ENCODE peak calls at places on chromosomes 12 and 14, in six cellular contexts. K, S, Z, D, E and O are unnamed samples. For H3K4me1, the result is how much of the 10 kb centered on the place peaks cover.

GRCh38 chr14:77316872-77317271 is 3.8 kb downstream of the POMT2 start:
- DNase-seq in D (no peak), S (no peak), E (no peak), K (no peak), Z (no peak), O (no peak)

GRCh38 chr14:75343914-75344313 is 65.3 kb downstream of the FOS start:
- DNase-seq in K (no peak), S (no peak), Z (no peak), E (peak), D (no peak), O (no peak)

GRCh38 chr12:90520002-90520734 is 434.8 kb downstream of the CCER1 start:
- DNase-seq in K (no peak), E (no peak), S (no peak), D (no peak), Z (no peak), O (no peak)

GRCh38 chr14:21913759-21914158 is 240.1 kb upstream of the OR4E1 start:
- DNase-seq in K (no peak), S (no peak), E (peak), D (no peak), Z (peak), O (peak)

GRCh38 chr12:112908548-112908947 is 1.8 kb downstream of the OAS1 start:
- DNase-seq in D (no peak), E (no peak), K (no peak), Z (no peak), S (no peak), O (no peak)

GRCh38 chr14:104985675-104986486 is at the start of gene CLBA1:
- DNase-seq in S (peak), Z (peak), K (peak), E (peak), D (peak), O (no peak)

GRCh38 chr14:96104469-96105057 is 65.4 kb downstream of the C14orf132 start:
- DNase-seq in Z (peak), K (peak), E (peak), S (peak), D (peak), O (peak)

GRCh38 chr12:20625531-20625930 is 69.6 kb upstream of the SLCO1C1 start:
- DNase-seq in S (no peak), E (no peak), Z (no peak), K (no peak), D (no peak), O (no peak)

GRCh38 chr12:1050059-1050707 is 59.2 kb downstream of the ERC1 start:
- DNase-seq in E (no peak), K (no peak), D (no peak), Z (no peak), S (no peak), O (no peak)

GRCh38 chr14:97266653-97267052 is 469.5 kb downstream of the VRK1 start:
- DNase-seq in D (no peak), Z (no peak), E (no peak), S (no peak), K (no peak), O (no peak)

GRCh38 chr12:107291018-107291417 is 197.7 kb upstream of the CRY1 start:
- DNase-seq in S (no peak), K (no peak), E (no peak), D (no peak), Z (no peak), O (no peak)

GRCh38 chr12:106251636-106252035 is 3.8 kb upstream of the CKAP4 start:
- DNase-seq in E (peak), S (no peak), K (no peak), Z (no peak), D (peak), O (no peak)

GRCh38 chr12:76025601-76026575 is 5.7 kb downstream of the PHLDA1 start:
- DNase-seq in Z (no peak), S (no peak), E (peak), K (no peak), D (no peak), O (no peak)

GRCh38 chr12:54277823-54278276 is 2.1 kb downstream of the CBX5 start:
- DNase-seq in Z (no peak), K (no peak), E (peak), S (no peak), D (no peak), O (no peak)

GRCh38 chr12:27185234-27186045 is 58.6 kb upstream of the STK38L start:
- DNase-seq in K (no peak), D (no peak), Z (no peak), S (no peak), E (peak), O (no peak)

GRCh38 chr14:37810094-37810801 is 214.8 kb downstream of the TTC6 start:
- DNase-seq in K (no peak), S (no peak), D (no peak), Z (no peak), E (no peak), O (no peak)

GRCh38 chr12:29858270-29858786 is 74.6 kb upstream of the TMTC1 start:
- DNase-seq in E (no peak), D (no peak), K (no peak), Z (no peak), S (no peak), O (no peak)

GRCh38 chr12:128745772-128746689 is 77.7 kb downstream of the SLC15A4 start:
- DNase-seq in Z (no peak), E (no peak), D (no peak), S (no peak), K (no peak), O (no peak)

GRCh38 chr12:122096591-122097149 is 18.1 kb downstream of the MLXIP start:
- DNase-seq in S (no peak), Z (peak), D (no peak), K (no peak), E (peak), O (no peak)

GRCh38 chr14:66017960-66018359 is 468.2 kb upstream of the CCDC196 start:
- DNase-seq in K (no peak), Z (no peak), D (no peak), S (no peak), E (no peak), O (no peak)

GRCh38 chr14:103142031-103142430 is 18.8 kb downstream of the TNFAIP2 start:
- DNase-seq in S (no peak), E (no peak), D (no peak), K (no peak), Z (no peak), O (no peak)

GRCh38 chr12:8911606-8912268 is 2.6 kb upstream of the PHC1 start:
- DNase-seq in K (no peak), S (no peak), E (no peak), D (no peak), Z (no peak), O (no peak)

GRCh38 chr14:42192659-42193425 is 586.2 kb downstream of the LRFN5 start:
- DNase-seq in D (no peak), Z (no peak), E (peak), K (no peak), S (no peak), O (no peak)

GRCh38 chr12:12726543-12727093 is 9.4 kb downstream of the CDKN1B start:
- DNase-seq in Z (no peak), K (no peak), D (no peak), S (no peak), E (peak), O (no peak)
- H3K27ac ChIP-seq in Z (peak), K (no peak), D (peak), S (peak), E (no peak), O (no peak)

DNA sequence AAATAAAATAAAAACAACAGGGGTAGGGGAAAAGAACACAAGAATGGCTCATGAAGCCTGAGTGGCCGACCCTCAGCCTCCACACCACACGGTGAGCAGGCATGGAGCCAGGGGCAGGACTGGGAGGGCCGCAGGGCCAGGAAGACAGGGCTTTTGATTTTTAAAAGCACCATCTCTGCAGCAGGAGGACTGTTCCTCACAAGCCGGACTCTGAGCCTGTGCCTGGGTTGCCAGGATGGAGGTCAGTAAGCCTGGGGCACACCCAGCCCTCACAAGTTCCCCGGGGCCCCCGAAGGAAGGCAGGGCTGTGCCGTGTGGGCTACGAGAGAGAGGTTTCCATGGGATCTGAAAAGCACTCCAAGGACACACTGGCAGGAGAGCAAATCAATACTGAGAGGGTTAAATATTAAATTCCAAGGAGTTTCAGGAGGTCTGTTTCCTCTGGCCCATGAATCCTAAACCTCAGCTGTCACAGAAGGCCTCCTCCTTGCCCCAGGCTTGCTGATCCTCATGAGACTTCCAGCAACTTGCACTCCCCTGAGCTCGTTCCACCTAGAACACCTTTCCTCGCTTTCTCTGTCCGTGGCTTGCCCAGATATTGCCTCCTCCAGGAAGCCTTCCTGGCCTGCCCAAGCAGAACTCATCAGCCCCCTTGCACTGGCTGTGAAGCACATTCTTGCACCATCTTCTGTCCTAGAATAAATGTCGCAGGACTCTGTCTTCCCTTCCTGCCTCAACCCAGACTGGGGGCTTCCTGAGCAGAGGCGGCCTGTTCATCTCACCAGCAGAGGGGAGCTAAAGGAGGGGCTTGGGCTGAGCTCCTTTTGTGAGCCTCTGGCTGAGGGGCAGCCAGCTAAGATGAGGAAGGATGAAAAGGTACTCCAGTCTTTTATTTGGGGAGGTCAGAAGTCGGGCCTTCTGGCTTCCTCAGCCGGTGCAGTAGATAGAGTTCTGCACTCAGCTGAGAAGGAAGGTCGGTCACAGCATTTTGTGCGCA is 64.6 kb downstream of the CCDC88C start:
- DNase-seq in Z (no peak), K (no peak), D (no peak), E (no peak), S (no peak), O (no peak)
- H3K4me1 ChIP-seq in Z (half or more), K (under half), D (under half), E (under half), S (under half), O (under half)

DNA sequence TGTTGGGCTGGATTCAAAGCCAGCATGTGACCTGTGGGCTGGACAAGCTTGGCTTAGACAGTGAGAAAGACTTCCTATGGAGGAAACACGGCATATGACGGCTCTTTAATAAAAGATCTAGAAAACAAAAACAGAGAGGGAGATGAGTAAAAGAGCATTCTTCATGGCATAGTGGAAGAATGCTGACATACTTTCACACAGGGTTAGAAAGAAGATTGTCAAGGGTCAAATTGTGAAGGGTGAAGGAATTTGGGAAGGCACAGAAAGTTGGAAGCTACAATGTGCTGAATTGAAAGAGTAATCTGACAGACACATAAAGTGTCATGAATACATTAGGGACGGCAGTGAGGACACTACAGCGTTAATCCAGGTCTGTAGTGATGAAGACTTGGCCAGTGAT is 63.4 kb downstream of the GALNT4 start:
- DNase-seq in D (no peak), E (peak), K (no peak), S (no peak), Z (no peak), O (no peak)
- H3K27ac ChIP-seq in D (no peak), E (peak), K (no peak), S (peak), Z (no peak), O (no peak)

GRCh38 chr12:89379100-89379838 is 27.0 kb upstream of the DUSP6 start:
- DNase-seq in Z (no peak), D (no peak), K (no peak), E (no peak), S (no peak), O (no peak)

GRCh38 chr12:89376202-89376529 is 23.9 kb upstream of the DUSP6 start:
- DNase-seq in S (no peak), Z (no peak), K (no peak), E (no peak), D (no peak), O (no peak)

GRCh38 chr12:89379839-89380467 is 27.7 kb upstream of the DUSP6 start:
- DNase-seq in K (no peak), S (no peak), D (no peak), E (no peak), Z (no peak), O (no peak)

GRCh38 chr12:89373772-89374572 is 21.7 kb upstream of the DUSP6 start:
- DNase-seq in E (peak), Z (no peak), K (no peak), D (no peak), S (no peak), O (no peak)

DNA sequence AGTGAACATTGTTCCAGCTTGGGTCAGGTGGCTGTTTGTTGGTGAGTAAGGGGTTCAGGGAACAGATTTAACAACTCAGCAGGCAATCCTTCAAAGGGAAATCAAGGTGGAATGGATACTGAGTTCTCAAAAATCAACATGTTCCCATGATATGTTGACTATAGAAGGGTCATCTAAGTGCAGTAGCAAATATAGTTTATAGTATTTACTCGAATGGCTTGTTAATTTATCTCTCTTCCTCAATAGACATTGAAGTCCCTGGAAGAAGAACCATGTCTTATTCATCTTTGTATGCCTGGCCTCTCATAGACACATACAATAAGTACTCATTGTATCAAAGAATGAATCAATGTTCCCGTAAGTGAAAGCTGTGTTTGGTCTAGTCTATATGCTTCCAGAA is 24.5 kb upstream of the DUSP6 start:
- DNase-seq in D (no peak), K (no peak), S (no peak), Z (no peak), E (no peak), O (no peak)
- H3K4me1 ChIP-seq in D (under half), K (under half), S (under half), Z (under half), E (under half), O (under half)

GRCh38 chr12:4535871-4536270 is 2.8 kb upstream of the RAD51AP1 start:
- DNase-seq in S (no peak), K (no peak), D (no peak), E (no peak), Z (no peak), O (no peak)
- H3K27ac ChIP-seq in S (no peak), K (no peak), D (no peak), E (no peak), Z (no peak), O (no peak)

GRCh38 chr12:104499207-104499606 is 42.5 kb downstream of the CHST11 start:
- DNase-seq in S (no peak), Z (no peak), D (no peak), K (no peak), E (no peak), O (no peak)
- H3K4me1 ChIP-seq in S (under half), Z (under half), D (under half), K (under half), E (under half), O (under half)

GRCh38 chr12:32896438-32897275 is at the start of gene PKP2:
- DNase-seq in K (peak), E (peak), D (no peak), S (no peak), Z (peak), O (peak)

GRCh38 chr12:32894566-32894965 is 2.0 kb downstream of the PKP2 start:
- DNase-seq in Z (no peak), K (no peak), E (no peak), D (no peak), S (no peak), O (no peak)

GRCh38 chr12:32897276-32897615 is 669 bp upstream of the PKP2 start:
- DNase-seq in Z (no peak), E (peak), K (no peak), S (no peak), D (no peak), O (no peak)

GRCh38 chr12:32895688-32896437 is 714 bp downstream of the PKP2 start:
- DNase-seq in K (peak), E (peak), D (no peak), S (no peak), Z (peak), O (no peak)

GRCh38 chr12:32897688-32898573 is 1.4 kb upstream of the PKP2 start:
- DNase-seq in D (no peak), E (no peak), K (no peak), Z (no peak), S (no peak), O (no peak)
- H3K27ac ChIP-seq in D (peak), E (peak), K (peak), Z (peak), S (no peak), O (no peak)

GRCh38 chr12:124445826-124446225 is 121.6 kb downstream of the NCOR2 start:
- DNase-seq in D (no peak), E (no peak), S (no peak), K (no peak), Z (no peak), O (no peak)

GRCh38 chr12:124443929-124444712 is 123.3 kb downstream of the NCOR2 start:
- DNase-seq in E (no peak), S (no peak), Z (no peak), K (no peak), D (no peak), O (no peak)

GRCh38 chr12:124442772-124443445 is 124.5 kb downstream of the NCOR2 start:
- DNase-seq in K (no peak), Z (no peak), E (peak), S (no peak), D (no peak), O (no peak)

GRCh38 chr12:124446364-124446763 is 121.0 kb downstream of the NCOR2 start:
- DNase-seq in K (no peak), S (no peak), Z (no peak), D (no peak), E (no peak), O (no peak)

GRCh38 chr12:124445121-124445718 is 122.2 kb downstream of the NCOR2 start:
- DNase-seq in S (no peak), E (no peak), K (no peak), Z (no peak), D (no peak), O (no peak)
- H3K4me1 ChIP-seq in S (under half), E (under half), K (under half), Z (under half), D (under half), O (under half)

DNA sequence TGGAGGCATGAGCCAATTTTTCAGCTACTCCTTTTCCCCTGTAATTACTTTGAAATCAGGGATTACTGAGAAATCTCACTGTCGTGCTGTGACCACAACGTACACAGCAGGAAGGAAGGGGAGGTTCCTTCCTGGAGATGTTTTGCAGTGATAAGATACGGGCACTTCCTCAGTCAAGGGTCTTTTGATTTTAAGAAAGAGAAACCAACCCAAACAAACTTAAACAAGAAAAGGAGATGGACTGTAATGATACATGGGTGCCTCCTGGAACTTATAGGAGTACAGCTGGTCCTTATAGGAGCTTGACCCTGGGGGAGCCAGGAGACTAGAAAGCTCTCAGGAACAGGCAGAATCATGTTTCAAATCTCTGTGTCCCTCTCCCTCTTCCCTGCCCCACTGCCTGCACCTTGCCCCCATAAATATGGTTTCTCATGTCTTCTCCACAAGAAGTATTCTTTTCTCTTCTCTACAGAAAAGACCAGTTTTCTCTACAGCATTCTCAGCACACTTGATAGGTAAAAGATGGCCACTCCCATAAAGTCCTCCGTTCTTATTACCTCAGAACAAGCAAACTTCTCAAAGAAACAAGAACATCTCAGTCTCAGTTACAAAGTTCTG is 281.1 kb upstream of the AMIGO2 start:
- DNase-seq in S (no peak), E (peak), D (no peak), K (no peak), Z (no peak), O (no peak)
- H3K27ac ChIP-seq in S (no peak), E (no peak), D (peak), K (no peak), Z (peak), O (peak)

GRCh38 chr14:106844608-106845285 is 1318.4 kb downstream of the TMEM121 start:
- DNase-seq in D (peak), K (peak), S (peak), E (no peak), Z (peak), O (peak)
- H3K4me1 ChIP-seq in D (under half), K (under half), S (under half), E (under half), Z (under half), O (under half)